ENCODE peak calls at places on chromosome 16, in five cellular contexts. Q is uterus, C is aorta, V is endothelial cell of umbilical vein, L is tibial artery. J is an unnamed sample. For H3K36me3, the result is how much of the 10 kb centered on the place peaks cover.

GRCh38 chr16:10964039-10964890 is 19.9 kb downstream of the CLEC16A start:
- DNase-seq in Q (peak), C (peak), V (peak), L (peak), J (peak)

GRCh38 chr16:75497558-75497957 is 2.3 kb upstream of the CHST6 start:
- DNase-seq in Q (no peak), C (no peak), V (no peak), L (no peak), J (no peak)

GRCh38 chr16:46830417-46830901 is 521 bp downstream of the C16orf87 start:
- DNase-seq in Q (no peak), C (peak), V (no peak), L (no peak), J (no peak)

GRCh38 chr16:80841231-80841630 is 36.8 kb upstream of the CDYL2 start:
- DNase-seq in Q (no peak), C (no peak), V (no peak), L (no peak), J (no peak)

GRCh38 chr16:55834044-55834443 is 1.1 kb upstream of the CES1 start:
- DNase-seq in Q (no peak), C (no peak), V (no peak), L (no peak), J (no peak)

GRCh38 chr16:55285586-55285985 is 38.4 kb upstream of the IRX6 start:
- DNase-seq in Q (no peak), C (no peak), V (no peak), L (no peak), J (no peak)

GRCh38 chr16:50234771-50235556 is 31.4 kb upstream of the ADCY7 start:
- DNase-seq in Q (no peak), C (no peak), V (no peak), L (no peak), J (no peak)

GRCh38 chr16:82867425-82867824 is 240.7 kb downstream of the CDH13 start:
- DNase-seq in Q (peak), C (no peak), V (peak), L (no peak), J (no peak)

GRCh38 chr16:19415461-19415860 is 2.2 kb upstream of the TMC5 start:
- DNase-seq in Q (no peak), C (no peak), V (no peak), L (no peak), J (no peak)

GRCh38 chr16:630815-631405 is at the start of gene WFIKKN1:
- DNase-seq in Q (peak), C (no peak), V (no peak), L (no peak), J (no peak)

GRCh38 chr16:11303405-11304138 is 22.4 kb upstream of the PRM1 start:
- DNase-seq in Q (no peak), C (no peak), V (peak), L (no peak), J (no peak)

GRCh38 chr16:27642753-27643152 is 92.8 kb downstream of the KATNIP start:
- DNase-seq in Q (no peak), C (no peak), V (no peak), L (no peak), J (no peak)

GRCh38 chr16:10812352-10813122 is 6.1 kb downstream of the TVP23A start:
- DNase-seq in Q (no peak), C (no peak), V (no peak), L (no peak), J (no peak)

GRCh38 chr16:24309222-24309905 is 53.2 kb downstream of the CACNG3 start:
- DNase-seq in Q (no peak), C (no peak), V (peak), L (no peak), J (peak)

GRCh38 chr16:28981517-28981916 is 3.3 kb upstream of the LAT start:
- DNase-seq in Q (no peak), C (no peak), V (no peak), L (no peak), J (no peak)

GRCh38 chr16:1206786-1207185 is 18.3 kb downstream of the TPSG1 start:
- DNase-seq in Q (no peak), C (no peak), V (no peak), L (no peak), J (no peak)

GRCh38 chr16:53502331-53503269 is at the start of gene AKTIP:
- DNase-seq in Q (peak), C (peak), V (peak), L (no peak), J (no peak)

GRCh38 chr16:84045001-84045817 is 2.6 kb upstream of the SLC38A8 start:
- DNase-seq in Q (no peak), C (peak), V (no peak), L (no peak), J (no peak)

GRCh38 chr16:53034306-53034705 is 18.4 kb downstream of the CHD9NB start:
- DNase-seq in Q (no peak), C (no peak), V (no peak), L (no peak), J (no peak)

GRCh38 chr16:85947511-85948509 is 48.8 kb downstream of the IRF8 start:
- DNase-seq in Q (no peak), C (no peak), V (no peak), L (no peak), J (no peak)

GRCh38 chr16:49482690-49483089 is 109.1 kb downstream of the C16orf78 start:
- DNase-seq in Q (no peak), C (no peak), V (no peak), L (peak), J (no peak)

GRCh38 chr16:200388-200787 is 20.1 kb downstream of the HBQ1 start:
- DNase-seq in Q (no peak), C (no peak), V (no peak), L (no peak), J (no peak)

GRCh38 chr16:54443839-54444238 is 157.3 kb upstream of the IRX3 start:
- DNase-seq in Q (no peak), C (no peak), V (no peak), L (no peak), J (no peak)

GRCh38 chr16:90002759-90003158 is 16.5 kb downstream of the DBNDD1 start:
- DNase-seq in Q (no peak), C (no peak), V (no peak), L (no peak), J (no peak)

GRCh38 chr16:28986492-28986891 is 1.6 kb downstream of the LAT start:
- DNase-seq in Q (no peak), C (no peak), V (no peak), L (no peak), J (no peak)

GRCh38 chr16:85561248-85562101 is 51.6 kb upstream of the GSE1 start:
- DNase-seq in Q (no peak), C (no peak), V (no peak), L (no peak), J (no peak)

GRCh38 chr16:48478418-48478817 is 93.2 kb upstream of the SIAH1 start:
- DNase-seq in Q (no peak), C (no peak), V (no peak), L (no peak), J (no peak)

GRCh38 chr16:74909665-74910064 is 75.3 kb downstream of the WDR59 start:
- DNase-seq in Q (no peak), C (no peak), V (no peak), L (no peak), J (no peak)

GRCh38 chr16:57446530-57447141 is 549 bp downstream of the CIAPIN1 start:
- DNase-seq in Q (peak), C (peak), V (peak), L (no peak), J (no peak)

GRCh38 chr16:54135361-54136275 is 151.0 kb downstream of the IRX3 start:
- DNase-seq in Q (no peak), C (no peak), V (peak), L (no peak), J (no peak)

GRCh38 chr16:65410801-65411200 is 288.9 kb upstream of the CDH11 start:
- DNase-seq in Q (no peak), C (no peak), V (no peak), L (no peak), J (peak)

DNA sequence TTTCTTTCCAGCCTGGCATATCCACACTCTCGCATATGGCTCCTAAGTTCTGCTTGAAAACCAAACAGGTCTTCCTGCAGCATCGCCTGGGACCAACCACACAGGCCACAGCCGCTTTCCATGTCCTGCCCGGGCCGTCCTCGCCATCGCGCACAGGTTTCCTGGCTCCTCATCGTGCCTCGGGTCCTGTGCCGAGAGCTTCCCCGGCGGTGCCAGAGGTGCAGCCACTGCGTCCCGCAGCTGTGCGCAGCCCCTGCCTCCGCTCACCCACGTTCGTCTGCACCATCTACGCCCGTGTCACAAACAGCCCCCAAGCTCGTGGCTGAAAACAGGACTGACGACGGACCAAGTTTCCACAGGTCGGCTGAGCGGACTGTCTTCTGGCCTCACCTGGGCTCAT is 6.3 kb upstream of the ZFPM1 start:
- DNase-seq in Q (no peak), C (no peak), V (no peak), L (no peak), J (no peak)
- H3K27ac ChIP-seq in Q (no peak), C (no peak), V (no peak), L (no peak), J (no peak)

GRCh38 chr16:78994135-78994534 is 606.4 kb downstream of the MAF start:
- DNase-seq in Q (no peak), C (no peak), V (no peak), L (no peak), J (no peak)

GRCh38 chr16:78993342-78993741 is 607.2 kb downstream of the MAF start:
- DNase-seq in Q (no peak), C (no peak), V (no peak), L (no peak), J (no peak)

GRCh38 chr16:78992001-78992400 is 608.5 kb downstream of the MAF start:
- DNase-seq in Q (no peak), C (no peak), V (no peak), L (no peak), J (no peak)

GRCh38 chr16:78996806-78997205 is 603.7 kb downstream of the MAF start:
- DNase-seq in Q (no peak), C (no peak), V (no peak), L (no peak), J (no peak)

DNA sequence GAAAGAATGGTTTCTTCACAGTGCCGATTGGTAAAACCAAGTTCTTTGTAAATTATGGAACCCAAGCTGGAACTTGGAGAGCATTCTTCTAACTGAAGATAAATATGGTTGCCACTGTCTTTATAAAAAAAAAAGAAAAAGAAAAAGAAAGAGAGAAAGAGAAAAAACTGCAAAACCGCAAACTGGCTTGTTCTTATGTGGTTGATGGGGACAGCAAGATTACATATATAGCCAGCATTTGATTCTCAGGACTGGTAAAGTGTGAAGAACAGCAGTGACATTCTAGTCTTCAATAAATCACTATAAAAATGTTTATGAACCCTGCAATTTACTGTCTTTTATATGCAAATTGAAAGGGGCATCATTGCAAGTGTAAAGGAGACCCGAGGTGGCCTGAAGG is 605.1 kb downstream of the MAF start:
- DNase-seq in Q (no peak), C (no peak), V (no peak), L (no peak), J (no peak)
- H3K4me3 ChIP-seq in Q (no peak), C (no peak), V (no peak), L (no peak), J (no peak)

GRCh38 chr16:67649494-67649931 is 4.6 kb downstream of the CARMIL2 start:
- DNase-seq in Q (no peak), C (peak), V (no peak), L (no peak), J (no peak)
- H3K36me3 ChIP-seq in Q (under half), C (under half), V (under half), L (under half), J (under half)

GRCh38 chr16:88740727-88741055 is 34.4 kb downstream of the CTU2 start:
- DNase-seq in Q (no peak), C (no peak), V (no peak), L (no peak), J (no peak)
- H3K27ac ChIP-seq in Q (no peak), C (no peak), V (no peak), L (no peak), J (no peak)

DNA sequence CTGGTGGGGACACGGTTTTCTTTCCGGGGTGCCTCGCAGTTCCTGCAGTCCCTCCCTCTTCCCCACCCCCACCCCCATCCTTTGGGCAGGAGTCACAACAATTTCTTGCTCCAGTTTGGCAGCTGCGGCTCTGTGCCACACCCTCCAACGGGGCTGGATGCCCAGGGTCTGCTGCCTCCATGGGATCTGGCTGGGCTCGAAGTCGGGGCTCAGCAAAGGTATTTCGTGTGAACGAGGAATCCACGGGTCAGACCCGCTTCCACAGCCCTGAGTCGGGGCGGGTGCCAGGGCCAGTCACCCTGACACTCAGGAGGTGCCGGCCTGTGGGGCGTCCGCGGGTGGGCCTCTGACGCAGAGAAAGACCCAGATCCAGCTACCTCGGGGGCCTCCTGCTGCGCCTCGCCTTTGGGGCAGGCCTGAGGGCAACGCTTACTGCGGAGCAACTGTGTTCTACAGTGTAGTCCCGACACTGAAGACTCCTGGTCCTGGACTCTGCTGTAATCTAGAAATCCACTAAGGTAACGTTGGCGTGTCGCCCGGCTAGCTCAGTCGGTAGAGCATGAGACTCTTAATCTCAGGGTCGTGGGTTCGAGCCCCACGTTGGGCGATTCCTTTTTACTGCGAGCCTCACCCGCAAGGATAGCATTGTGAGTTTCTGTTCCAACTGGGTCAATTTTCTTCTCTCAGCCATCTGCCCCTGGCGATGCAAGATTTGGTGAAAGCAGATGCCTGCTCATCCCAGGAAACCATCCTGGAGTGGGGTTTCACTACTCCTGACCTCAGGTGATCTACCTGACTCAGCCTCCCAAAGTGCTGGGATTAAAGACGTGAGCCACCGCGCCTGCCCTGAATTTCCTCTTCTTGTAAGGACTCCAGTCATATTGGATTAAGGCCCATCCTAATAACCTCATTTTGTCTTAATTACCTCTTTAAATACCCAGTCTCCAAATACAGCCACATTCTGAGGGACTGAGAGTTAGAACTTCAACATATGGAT is 12.5 kb upstream of the OR1F1 start:
- DNase-seq in Q (no peak), C (peak), V (peak), L (no peak), J (peak)
- H3K4me3 ChIP-seq in Q (no peak), C (no peak), V (no peak), L (no peak), J (peak)

GRCh38 chr16:20889625-20890275 is 10.4 kb downstream of the DCUN1D3 start:
- DNase-seq in Q (no peak), C (no peak), V (no peak), L (no peak), J (no peak)
- H3K36me3 ChIP-seq in Q (under half), C (under half), V (under half), L (under half), J (under half)

J was measured in SJSA1.